ENCODE peak calls at places on chromosomes 1 and 21, in five cellular contexts. C is endothelial cell of umbilical vein, X is PC-9, V is fibroblast of lung, O is HCT116. P is an unnamed sample.

GRCh38 chr21:33682992-33683627 is 40.8 kb downstream of the ITSN1 start:
- DNase-seq in X (peak; percentile 61), O (peak; percentile 90), V (peak; percentile 77), C (peak; percentile 90), P (no peak)

GRCh38 chr1:103112535-103112934 is 4.2 kb upstream of the COL11A1 start:
- DNase-seq in C (no peak), X (no peak), O (no peak), V (no peak), P (no peak)

GRCh38 chr1:23029337-23029736 is 10.1 kb downstream of the KDM1A start:
- DNase-seq in C (no peak), O (no peak), V (no peak), X (no peak), P (no peak)

GRCh38 chr1:238318294-238318908 is 427.7 kb upstream of the ZP4 start:
- DNase-seq in C (no peak), O (no peak), V (no peak), X (no peak), P (no peak)

GRCh38 chr1:116820362-116820761 is 66.1 kb downstream of the CD2 start:
- DNase-seq in O (no peak), V (peak; percentile 31), C (no peak), X (peak; percentile 73), P (no peak)

GRCh38 chr1:24180676-24181075 is 6.4 kb downstream of the IFNLR1 start:
- DNase-seq in V (no peak), C (no peak), O (no peak), X (no peak), P (no peak)

GRCh38 chr1:11752359-11753208 is 9.4 kb upstream of the C1orf167 start:
- DNase-seq in V (no peak), C (no peak), X (no peak), O (no peak), P (no peak)

GRCh38 chr1:68625636-68626035 is 128.8 kb upstream of the DEPDC1 start:
- DNase-seq in V (no peak), O (no peak), X (no peak), C (no peak), P (no peak)

GRCh38 chr1:205147191-205147590 is 25.4 kb upstream of the RBBP5 start:
- DNase-seq in O (no peak), X (peak; percentile 10), C (no peak), V (peak; percentile 15), P (no peak)

GRCh38 chr1:152517237-152517811 is 3.0 kb downstream of the CRCT1 start:
- DNase-seq in C (peak; percentile 25), V (no peak), X (no peak), O (peak; percentile 6), P (no peak)
- H3K79me2 ChIP-seq in C (no peaks in the 10 kb centered on the region), V (no peaks in the 10 kb centered on the region), X (no peaks in the 10 kb centered on the region), O (no peaks in the 10 kb centered on the region), P (no peaks in the 10 kb centered on the region)

DNA sequence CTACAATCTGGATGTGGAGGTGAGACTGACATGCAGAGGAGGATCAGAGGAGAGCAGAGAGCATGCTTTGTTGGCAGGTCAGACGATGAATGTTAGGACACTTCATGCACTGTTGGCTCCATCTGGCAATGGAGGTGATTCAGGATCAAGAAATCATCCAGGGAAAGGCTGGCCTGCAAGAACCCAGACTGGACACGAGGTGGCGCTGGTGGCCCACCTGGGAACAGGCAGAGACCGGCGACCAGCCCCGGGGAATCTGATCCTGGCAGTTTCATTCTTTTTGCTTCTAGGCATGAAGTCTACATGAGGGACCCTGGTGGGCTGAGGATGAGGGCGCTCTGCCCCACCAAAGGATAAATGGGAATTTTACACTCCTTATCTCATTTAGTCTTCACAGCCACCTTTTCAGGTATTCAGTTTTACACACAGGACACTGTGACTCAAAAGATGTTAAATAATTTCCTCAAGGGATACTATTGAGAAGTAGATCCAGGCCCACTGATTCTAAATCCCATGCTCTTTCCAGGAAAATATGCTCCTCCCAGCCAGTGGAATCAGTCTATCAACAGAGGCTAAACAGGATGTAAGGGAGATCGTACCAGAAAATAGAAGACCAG is 26.2 kb upstream of the SCMH1 start:
- DNase-seq in X (peak; percentile 81), O (peak; percentile 50), C (peak; percentile 68), V (peak; percentile 73), P (peak; percentile 66)
- H3K4me2 ChIP-seq in X (peak overlapping the region; percentile 22), O (peak overlapping the region; percentile 35), C (no peak overlapping the region), V (peak overlapping the region; percentile 45), P (no peak overlapping the region)

GRCh38 chr1:211258756-211259595 is at the start of gene RCOR3:
- DNase-seq in X (peak; percentile 93), V (peak; percentile 94), O (peak; percentile 72), C (peak; percentile 80), P (peak; percentile 95)

GRCh38 chr1:211259596-211260126 is 495 bp downstream of the RCOR3 start:
- DNase-seq in C (no peak), O (no peak), V (peak; percentile 69), X (no peak), P (peak; percentile 87)

GRCh38 chr1:211261229-211261628 is 2.1 kb downstream of the RCOR3 start:
- DNase-seq in X (no peak), V (no peak), O (no peak), C (no peak), P (no peak)

GRCh38 chr1:211258310-211258755 is 833 bp upstream of the RCOR3 start:
- DNase-seq in V (peak; percentile 82), O (no peak), C (peak; percentile 75), X (peak; percentile 69), P (peak; percentile 81)

DNA sequence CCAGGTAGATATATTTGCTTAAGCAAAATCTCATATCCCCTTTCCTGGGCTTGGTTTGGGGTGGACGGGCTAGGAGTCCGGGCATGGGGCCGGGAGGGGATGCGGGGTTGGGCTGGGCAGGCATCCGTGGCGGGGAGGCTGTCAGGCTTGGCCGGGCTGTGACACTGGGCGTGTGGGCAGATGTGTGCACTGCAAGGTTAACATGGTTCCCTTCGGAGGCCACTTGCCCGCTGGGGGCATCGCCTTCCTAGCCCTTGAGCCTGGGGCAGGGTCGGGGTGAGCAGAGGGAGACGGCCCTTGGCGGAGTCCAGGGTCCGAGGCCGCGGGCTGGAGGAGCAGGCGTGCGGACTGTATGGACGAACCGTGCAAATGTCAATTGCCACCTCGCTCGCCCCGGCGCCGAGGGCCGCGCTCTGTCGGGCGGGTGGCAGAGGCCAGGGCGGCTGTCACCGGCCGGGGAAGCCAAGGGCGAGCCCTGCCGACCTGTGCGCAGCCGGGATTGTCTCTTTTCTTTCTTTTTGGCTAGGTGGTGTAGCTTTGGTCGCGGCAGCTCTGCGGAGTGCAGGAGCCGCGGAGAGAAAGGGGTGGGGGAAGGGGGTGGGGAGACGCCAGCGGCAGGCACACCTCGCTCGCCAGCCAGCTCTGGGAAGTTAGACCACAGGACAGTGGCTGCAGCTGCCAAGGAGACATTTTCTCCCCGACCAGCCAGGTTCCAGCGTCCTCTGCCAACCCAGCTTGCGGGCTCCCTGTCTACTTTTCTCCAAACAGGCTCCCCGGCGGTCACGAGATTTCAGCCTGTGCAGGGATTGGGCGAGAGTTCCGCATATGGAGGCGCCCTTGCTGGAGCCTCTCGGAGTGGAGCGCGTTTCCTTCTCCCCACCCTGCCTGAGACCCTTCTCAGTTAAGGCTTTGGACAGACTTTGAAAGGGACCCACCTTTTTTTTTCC is 1.3 kb downstream of the RCOR3 start:
- DNase-seq in V (peak; percentile 73), X (peak; percentile 70), O (no peak), C (peak; percentile 72), P (peak; percentile 86)
- H3K79me2 ChIP-seq in V (peaks cover 31% of the 10 kb centered on the region), X (peaks cover 17% of the 10 kb centered on the region), O (peaks cover 17% of the 10 kb centered on the region), C (peaks cover 11% of the 10 kb centered on the region), P (peaks cover 64% of the 10 kb centered on the region)

GRCh38 chr1:178385662-178386061 is 111.1 kb downstream of the CLEC20A start:
- DNase-seq in C (no peak), V (no peak), O (no peak), X (no peak), P (no peak)

GRCh38 chr1:178389441-178389840 is 107.3 kb downstream of the CLEC20A start:
- DNase-seq in C (peak; percentile 30), V (peak; percentile 35), O (no peak), X (no peak), P (no peak)

GRCh38 chr1:178393370-178393769 is 103.4 kb downstream of the CLEC20A start:
- DNase-seq in O (no peak), X (no peak), C (no peak), V (no peak), P (no peak)

GRCh38 chr1:178388398-178389161 is 108.2 kb downstream of the CLEC20A start:
- DNase-seq in O (no peak), X (no peak), V (peak; percentile 33), C (no peak), P (no peak)
- H3K4me2 ChIP-seq in O (no peak overlapping the region), X (no peak overlapping the region), V (peak overlapping the region; percentile 74), C (no peak overlapping the region), P (no peak overlapping the region)

DNA sequence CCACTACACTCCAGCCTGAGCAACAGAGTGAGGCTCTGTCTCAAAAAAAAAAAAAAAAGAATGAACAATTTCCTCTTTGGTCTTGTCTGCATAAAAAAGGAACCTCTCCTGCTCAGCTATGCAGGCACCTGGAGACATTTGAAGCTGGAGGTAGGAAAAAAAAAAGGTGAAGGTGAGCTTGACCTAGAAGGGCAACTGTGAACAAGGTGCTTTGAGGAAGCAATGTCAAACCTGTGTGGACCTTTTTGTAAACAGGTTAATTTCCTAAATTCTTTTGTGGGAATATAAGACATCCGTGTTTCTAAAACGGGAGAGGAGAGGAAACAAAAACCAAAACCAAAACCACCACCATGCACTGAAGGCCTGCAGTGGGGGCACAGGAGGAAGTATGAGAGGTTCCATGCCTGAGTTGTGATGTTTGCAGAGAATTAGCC is 77.5 kb downstream of the SLC45A1 start:
- DNase-seq in C (no peak), O (no peak), V (no peak), X (no peak), P (peak; percentile 54)
- H3K79me2 ChIP-seq in C (peaks cover 34% of the 10 kb centered on the region), O (peaks cover 4% of the 10 kb centered on the region), V (peaks cover 51% of the 10 kb centered on the region), X (peaks cover 22% of the 10 kb centered on the region), P (no peaks in the 10 kb centered on the region)

P was measured in DND-41.